ENCODE peak calls at places on chromosomes 7 and 10, in nine cellular contexts. U, P, B, K, A, L, Z, R and T are unnamed samples.

GRCh38 chr10:36759111-36759805 is 366.1 kb upstream of the ANKRD30A start:
- DNase-seq in L (peak; percentile 68), P (no peak), B (no peak), R (no peak), U (peak; percentile 94), Z (no peak), K (no peak), A (peak; percentile 88), T (no peak)

GRCh38 chr10:4016214-4016740 is 231.3 kb upstream of the KLF6 start:
- DNase-seq in R (no peak), A (no peak), B (no peak), K (no peak), U (no peak), Z (no peak), P (no peak), L (no peak), T (no peak)

GRCh38 chr7:5425507-5426225 is 2.0 kb upstream of the TNRC18 start:
- DNase-seq in Z (peak; percentile 73), R (peak; percentile 83), B (no peak), U (peak; percentile 94), L (peak; percentile 72), A (peak; percentile 92), P (peak; percentile 79), K (no peak), T (peak; percentile 86)

GRCh38 chr10:128158024-128158795 is 32.0 kb upstream of the MKI67 start:
- DNase-seq in U (no peak), B (no peak), K (no peak), P (no peak), R (no peak), A (no peak), Z (no peak), L (no peak), T (no peak)

GRCh38 chr10:132925071-132925561 is 17.3 kb downstream of the CFAP46 start:
- DNase-seq in B (no peak), U (no peak), R (no peak), K (no peak), Z (no peak), P (no peak), L (no peak), A (no peak), T (peak; percentile 42)

GRCh38 chr10:12847361-12847975 is 154.0 kb downstream of the CCDC3 start:
- DNase-seq in L (no peak), P (no peak), R (peak; percentile 60), B (no peak), U (no peak), A (no peak), Z (peak; percentile 52), K (no peak), T (no peak)

GRCh38 chr10:73876157-73876556 is 1.8 kb upstream of the CAMK2G start:
- DNase-seq in L (no peak), B (no peak), A (no peak), P (no peak), K (no peak), R (no peak), Z (peak; percentile 46), U (no peak), T (no peak)

GRCh38 chr10:14859775-14860174 is 18.9 kb upstream of the SUV39H2 start:
- DNase-seq in K (no peak), R (no peak), A (peak; percentile 54), B (no peak), Z (no peak), L (no peak), U (peak; percentile 40), P (no peak), T (no peak)

GRCh38 chr7:15209385-15209784 is 306.8 kb upstream of the DGKB start:
- DNase-seq in B (no peak), U (no peak), R (no peak), L (no peak), Z (no peak), P (no peak), A (no peak), K (no peak), T (no peak)

GRCh38 chr10:97454330-97455036 is 8.5 kb downstream of the ZDHHC16 start:
- DNase-seq in K (no peak), U (peak; percentile 58), P (peak; percentile 70), R (no peak), A (peak; percentile 58), L (no peak), B (no peak), Z (no peak), T (no peak)

GRCh38 chr7:142898377-142899235 is 13.1 kb upstream of the TRPV6 start:
- DNase-seq in P (peak; percentile 19), L (no peak), R (no peak), U (no peak), K (no peak), A (no peak), Z (peak; percentile 59), B (no peak), T (peak; percentile 54)

GRCh38 chr7:32393861-32394260 is 96.3 kb downstream of the LSM5 start:
- DNase-seq in K (no peak), B (no peak), L (no peak), U (no peak), A (no peak), Z (no peak), P (no peak), R (no peak), T (no peak)

GRCh38 chr7:28015169-28015568 is 165.4 kb downstream of the JAZF1 start:
- DNase-seq in B (no peak), P (no peak), U (no peak), L (no peak), Z (no peak), R (no peak), A (no peak), K (no peak), T (no peak)

GRCh38 chr10:58064714-58065528 is 202.8 kb downstream of the IPMK start:
- DNase-seq in U (peak; percentile 68), P (no peak), A (peak; percentile 84), L (peak; percentile 62), Z (peak; percentile 75), R (peak; percentile 23), B (no peak), K (no peak), T (no peak)

GRCh38 chr10:128898916-128899195 is 568.2 kb upstream of the MGMT start:
- DNase-seq in A (no peak), Z (no peak), B (no peak), U (no peak), L (no peak), R (no peak), K (no peak), P (no peak), T (no peak)

GRCh38 chr10:7231420-7232414 is 179.1 kb downstream of the SFMBT2 start:
- DNase-seq in K (no peak), P (no peak), A (no peak), U (no peak), R (no peak), Z (no peak), L (no peak), B (no peak), T (no peak)

GRCh38 chr7:47150497-47151260 is 431.2 kb downstream of the TNS3 start:
- DNase-seq in P (no peak), R (no peak), U (no peak), B (no peak), Z (no peak), L (peak; percentile 48), A (no peak), K (no peak), T (no peak)

GRCh38 chr7:45106820-45107219 is 4.7 kb downstream of the TBRG4 start:
- DNase-seq in P (no peak), Z (no peak), K (no peak), U (no peak), A (no peak), B (no peak), L (no peak), R (no peak), T (peak; percentile 15)

GRCh38 chr7:45105588-45106188 is 5.8 kb downstream of the TBRG4 start:
- DNase-seq in K (no peak), L (no peak), Z (no peak), A (no peak), U (no peak), B (no peak), R (no peak), P (no peak), T (peak; percentile 27)

GRCh38 chr7:45102785-45103712 is 8.4 kb downstream of the TBRG4 start:
- DNase-seq in B (no peak), P (no peak), U (no peak), A (no peak), R (no peak), K (no peak), L (no peak), Z (no peak), T (peak; percentile 29)

GRCh38 chr7:45103958-45104843 is 7.3 kb downstream of the TBRG4 start:
- DNase-seq in K (no peak), P (no peak), A (no peak), R (no peak), L (no peak), U (no peak), Z (no peak), B (no peak), T (peak; percentile 33)

GRCh38 chr7:45104844-45105587 is 6.5 kb downstream of the TBRG4 start:
- DNase-seq in P (no peak), Z (no peak), R (no peak), L (no peak), A (no peak), B (no peak), U (no peak), K (no peak), T (peak; percentile 31)
- H3K36me3 ChIP-seq in P (peaks cover 40% of the 10 kb centered on the region), Z (peaks cover 22% of the 10 kb centered on the region), R (peaks cover 97% of the 10 kb centered on the region), L (peaks cover 89% of the 10 kb centered on the region), A (peaks cover 92% of the 10 kb centered on the region), B (peaks cover 94% of the 10 kb centered on the region), U (peaks cover 48% of the 10 kb centered on the region), K (peaks cover 91% of the 10 kb centered on the region), T (peaks cover 94% of the 10 kb centered on the region)

GRCh38 chr10:19493917-19494316 is 322.3 kb upstream of the PLXDC2 start:
- DNase-seq in R (no peak), A (no peak), U (no peak), K (no peak), Z (no peak), L (no peak), B (no peak), P (no peak), T (no peak)

GRCh38 chr10:19488592-19489280 is 327.5 kb upstream of the PLXDC2 start:
- DNase-seq in K (no peak), B (no peak), L (no peak), P (no peak), U (peak; percentile 32), R (no peak), Z (no peak), A (peak; percentile 41), T (peak; percentile 62)
- H3K4me3 ChIP-seq in K (no peak overlapping the region), B (no peak overlapping the region), L (peak overlapping the region; percentile 27), P (no peak overlapping the region), U (peak overlapping the region; percentile 69), R (no peak overlapping the region), Z (no peak overlapping the region), A (peak overlapping the region; percentile 67), T (peak overlapping the region; percentile 32)

DNA sequence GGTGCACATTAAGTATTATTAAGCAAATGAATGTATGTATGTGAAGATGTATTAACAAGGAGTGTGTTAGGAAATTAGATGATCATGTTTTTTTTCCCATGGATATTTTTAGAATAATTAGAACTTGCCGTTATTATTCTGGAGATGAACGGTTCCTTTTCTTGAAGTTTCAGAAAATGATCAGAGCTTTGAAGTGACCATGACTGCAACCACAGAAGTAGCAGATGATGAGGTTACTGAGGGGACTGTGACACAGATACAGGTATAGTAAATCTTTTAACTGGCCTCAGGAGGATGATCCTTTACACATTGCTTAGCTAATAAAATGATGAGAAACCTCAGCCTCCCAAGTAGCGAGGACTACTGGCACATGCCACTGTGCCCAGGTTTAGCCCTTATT is 18.6 kb downstream of the DMTF1 start:
- DNase-seq in B (no peak), A (no peak), P (no peak), L (no peak), R (no peak), Z (no peak), U (no peak), K (no peak), T (no peak)
- H3K36me3 ChIP-seq in B (peaks cover 86% of the 10 kb centered on the region), A (peaks cover 100% of the 10 kb centered on the region), P (peaks cover 9% of the 10 kb centered on the region), L (peaks cover 77% of the 10 kb centered on the region), R (peaks cover 91% of the 10 kb centered on the region), Z (peaks cover 2% of the 10 kb centered on the region), U (peaks cover 97% of the 10 kb centered on the region), K (peaks cover 79% of the 10 kb centered on the region), T (peaks cover 100% of the 10 kb centered on the region)

GRCh38 chr7:68321776-68322496 is 1276.3 kb upstream of the AUTS2 start:
- DNase-seq in L (no peak), B (no peak), P (no peak), K (no peak), U (no peak), R (no peak), A (no peak), Z (no peak), T (no peak)
- H3K4me3 ChIP-seq in L (no peak overlapping the region), B (no peak overlapping the region), P (no peak overlapping the region), K (no peak overlapping the region), U (no peak overlapping the region), R (no peak overlapping the region), A (no peak overlapping the region), Z (no peak overlapping the region), T (no peak overlapping the region)